ENCODE peak calls at places on chromosome 4, in seven cellular contexts. T is SK-N-SH, H is K562, N is HCT116, Z is HepG2, Y is GM12878, A is H1. R is an unnamed sample.

GRCh38 chr4:174520655-174521054 is 1.6 kb downstream of the HPGD start:
- DNase-seq in T (no peak), H (no peak), N (no peak), Z (no peak), Y (no peak), A (no peak), R (no peak)

GRCh38 chr4:148405161-148405893 is 36.9 kb downstream of the NR3C2 start:
- DNase-seq in T (no peak), H (no peak), N (no peak), Z (no peak), Y (no peak), A (no peak), R (no peak)

GRCh38 chr4:33722800-33723511 is 2521.4 kb downstream of the ARAP2 start:
- DNase-seq in T (peak), H (no peak), N (no peak), Z (no peak), Y (no peak), A (no peak), R (no peak)

GRCh38 chr4:1521821-1522361 is 115.6 kb upstream of the NKX1-1 start:
- DNase-seq in T (no peak), H (no peak), N (no peak), Z (no peak), Y (no peak), A (no peak), R (no peak)

GRCh38 chr4:118758293-118758692 is 73.1 kb downstream of the METTL14 start:
- DNase-seq in T (no peak), H (no peak), N (no peak), Z (no peak), Y (no peak), A (no peak), R (no peak)

GRCh38 chr4:146521543-146522097 is at the start of gene SLC10A7:
- DNase-seq in T (peak), H (peak), N (peak), Z (peak), Y (peak), A (peak), R (peak)

GRCh38 chr4:122475233-122475632 is 18.7 kb upstream of the IL2 start:
- DNase-seq in T (no peak), H (no peak), N (no peak), Z (no peak), Y (no peak), A (no peak), R (no peak)

GRCh38 chr4:20421586-20421985 is 169.9 kb downstream of the SLIT2 start:
- DNase-seq in T (no peak), H (no peak), N (no peak), Z (no peak), Y (no peak), A (no peak), R (no peak)

GRCh38 chr4:3672465-3672831 is 93.7 kb upstream of the ADRA2C start:
- DNase-seq in T (no peak), H (no peak), N (no peak), Z (no peak), Y (no peak), A (no peak), R (no peak)

GRCh38 chr4:48706741-48707140 is 73.3 kb downstream of the FRYL start:
- DNase-seq in T (no peak), H (no peak), N (no peak), Z (peak), Y (no peak), A (no peak), R (no peak)

GRCh38 chr4:9608300-9608699 is 164.1 kb downstream of the DEFB131A start:
- DNase-seq in T (no peak), H (no peak), N (no peak), Z (no peak), Y (peak), A (no peak), R (no peak)

GRCh38 chr4:176840166-176840565 is 47.4 kb upstream of the VEGFC start:
- DNase-seq in T (no peak), H (no peak), N (no peak), Z (no peak), Y (no peak), A (no peak), R (no peak)

GRCh38 chr4:37970702-37971101 is 10.5 kb downstream of the PTTG2 start:
- DNase-seq in T (peak), H (peak), N (peak), Z (peak), Y (no peak), A (no peak), R (peak)

GRCh38 chr4:101304916-101305315 is 42.4 kb downstream of the PPP3CA start:
- DNase-seq in T (peak), H (no peak), N (no peak), Z (peak), Y (no peak), A (no peak), R (peak)

GRCh38 chr4:177315767-177316490 is 6.3 kb downstream of the NEIL3 start:
- DNase-seq in T (no peak), H (no peak), N (no peak), Z (no peak), Y (no peak), A (no peak), R (no peak)

GRCh38 chr4:169106696-169107229 is 96.7 kb upstream of the CBR4 start:
- DNase-seq in T (no peak), H (no peak), N (no peak), Z (no peak), Y (no peak), A (no peak), R (no peak)

GRCh38 chr4:70425306-70425705 is 27.6 kb downstream of the OPRPN start:
- DNase-seq in T (no peak), H (no peak), N (no peak), Z (no peak), Y (no peak), A (no peak), R (no peak)

GRCh38 chr4:10963958-10964705 is 279.6 kb upstream of the CLNK start:
- DNase-seq in T (no peak), H (no peak), N (no peak), Z (no peak), Y (no peak), A (no peak), R (no peak)

GRCh38 chr4:173505924-173506779 is 23.9 kb downstream of the HAND2 start:
- DNase-seq in T (peak), H (peak), N (peak), Z (peak), Y (peak), A (peak), R (peak)

GRCh38 chr4:67581913-67582312 is 23.4 kb downstream of the STAP1 start:
- DNase-seq in T (no peak), H (no peak), N (no peak), Z (no peak), Y (no peak), A (no peak), R (no peak)

GRCh38 chr4:180636696-180637095 is 1606.5 kb upstream of the TENM3 start:
- DNase-seq in T (no peak), H (no peak), N (no peak), Z (no peak), Y (no peak), A (no peak), R (no peak)

GRCh38 chr4:142353149-142353738 is 492.9 kb downstream of the INPP4B start:
- DNase-seq in T (no peak), H (peak), N (peak), Z (peak), Y (no peak), A (no peak), R (peak)

GRCh38 chr4:48129307-48130014 is 4.6 kb downstream of the TXK start:
- DNase-seq in T (no peak), H (peak), N (no peak), Z (no peak), Y (no peak), A (no peak), R (peak)

DNA sequence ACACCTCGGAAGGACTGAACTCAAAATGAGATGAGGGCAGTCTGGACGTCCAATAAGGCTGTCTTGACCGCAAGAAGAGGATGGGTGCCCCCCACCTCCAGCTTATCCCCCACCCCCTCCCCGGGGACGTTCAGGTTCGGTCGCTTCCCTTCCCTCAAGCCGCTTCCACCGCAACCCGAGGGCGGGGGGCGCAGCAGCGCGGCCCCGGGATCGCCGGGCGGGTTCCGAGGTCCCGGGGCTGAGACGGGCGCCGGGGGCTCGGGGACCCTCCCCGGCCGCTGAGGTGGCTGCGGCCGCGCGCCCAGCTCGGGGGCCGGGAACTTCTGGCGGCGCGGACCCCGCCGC is 458 bp downstream of the USP46 start:
- DNase-seq in T (peak), H (peak), N (no peak), Z (no peak), Y (no peak), A (no peak), R (no peak)
- TF ChIP-seq JUND in T (no peak), H (no peak), N (no peak), Z (no peak), Y (no peak), A (no peak), R (no peak)

GRCh38 chr4:6332042-6332668 is 62.5 kb downstream of the WFS1 start:
- DNase-seq in T (peak), H (peak), N (no peak), Z (no peak), Y (no peak), A (peak), R (peak)
- TF ChIP-seq JUND in T (no peak), H (no peak), N (no peak), Z (no peak), Y (no peak), A (no peak), R (no peak)

GRCh38 chr4:26049447-26049846 is 135.4 kb downstream of the SMIM20 start:
- DNase-seq in T (no peak), H (no peak), N (no peak), Z (no peak), Y (no peak), A (no peak), R (no peak)

GRCh38 chr4:26050212-26050643 is 136.2 kb downstream of the SMIM20 start:
- DNase-seq in T (no peak), H (no peak), N (no peak), Z (no peak), Y (no peak), A (no peak), R (no peak)

GRCh38 chr4:26050671-26051070 is 136.7 kb downstream of the SMIM20 start:
- DNase-seq in T (no peak), H (no peak), N (no peak), Z (no peak), Y (no peak), A (no peak), R (no peak)

GRCh38 chr4:26052663-26053534 is 138.9 kb downstream of the SMIM20 start:
- DNase-seq in T (no peak), H (no peak), N (no peak), Z (no peak), Y (no peak), A (no peak), R (no peak)

GRCh38 chr4:26051278-26051677 is 137.3 kb downstream of the SMIM20 start:
- DNase-seq in T (peak), H (no peak), N (no peak), Z (no peak), Y (no peak), A (no peak), R (no peak)
- TF ChIP-seq JUND in T (no peak), H (no peak), N (no peak), Z (no peak), Y (no peak), A (no peak), R (no peak)

DNA sequence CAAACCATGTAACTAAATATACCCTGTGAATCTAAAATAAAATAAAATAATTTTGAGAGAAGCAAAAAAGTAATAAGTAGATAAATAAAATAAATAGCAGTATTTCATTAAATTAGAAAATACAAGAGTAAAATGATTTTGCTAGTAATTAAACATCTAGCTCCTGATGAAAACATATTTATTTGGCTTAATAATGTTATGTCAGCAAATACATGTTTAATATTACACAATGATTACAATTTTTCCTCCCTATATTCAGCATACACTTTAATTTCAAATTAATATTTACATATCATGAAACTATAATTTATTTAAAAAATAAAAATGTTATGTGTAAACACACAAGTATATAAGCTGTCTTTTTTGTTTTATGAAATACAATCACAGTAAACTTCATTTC is 697.1 kb downstream of the GRID2 start:
- DNase-seq in T (no peak), H (no peak), N (no peak), Z (no peak), Y (no peak), A (no peak), R (no peak)
- TF ChIP-seq JUND in T (no peak), H (no peak), N (no peak), Z (no peak), Y (no peak), A (no peak), R (no peak)

GRCh38 chr4:51998837-51999236 is 21.3 kb downstream of the LRRC66 start:
- DNase-seq in T (no peak), H (no peak), N (no peak), Z (no peak), Y (no peak), A (no peak), R (no peak)

GRCh38 chr4:52005610-52006273 is 14.4 kb downstream of the LRRC66 start:
- DNase-seq in T (no peak), H (no peak), N (no peak), Z (no peak), Y (no peak), A (no peak), R (no peak)

GRCh38 chr4:51999250-51999649 is 20.9 kb downstream of the LRRC66 start:
- DNase-seq in T (no peak), H (no peak), N (no peak), Z (no peak), Y (no peak), A (no peak), R (no peak)

GRCh38 chr4:51997647-51998046 is 22.5 kb downstream of the LRRC66 start:
- DNase-seq in T (no peak), H (no peak), N (no peak), Z (no peak), Y (no peak), A (no peak), R (no peak)

GRCh38 chr4:52001616-52002015 is 18.5 kb downstream of the LRRC66 start:
- DNase-seq in T (no peak), H (no peak), N (no peak), Z (no peak), Y (no peak), A (no peak), R (no peak)
- TF ChIP-seq JUND in T (no peak), H (no peak), N (no peak), Z (no peak), Y (no peak), A (no peak), R (no peak)

R was measured in T47D.